ENCODE peak calls at places on chromosomes 12 and 14, in eight cellular contexts. One of them, this sample, is unnamed.

GRCh38 chr12:21649034-21649433 is 8.6 kb downstream of the LDHB start:
- DNase-seq in lower lobe of right lung: no peak
- DNase-seq in sigmoid colon: no peak
- DNase-seq in A549: no peak
- DNase-seq in stomach: no peak
- DNase-seq in prostate gland: no peak
- DNase-seq in kidney: no peak
- DNase-seq in vagina: no peak
- DNase-seq in this sample: no peak

GRCh38 chr14:53227154-53227718 is 74.1 kb upstream of the DDHD1 start:
- DNase-seq in lower lobe of right lung: no peak
- DNase-seq in kidney: no peak
- DNase-seq in vagina: no peak
- DNase-seq in prostate gland: no peak
- DNase-seq in stomach: no peak
- DNase-seq in sigmoid colon: no peak
- DNase-seq in A549: no peak
- DNase-seq in this sample: no peak

GRCh38 chr12:93266-94005 is 26.9 kb downstream of the IQSEC3 start:
- DNase-seq in lower lobe of right lung: no peak
- DNase-seq in sigmoid colon: no peak
- DNase-seq in stomach: no peak
- DNase-seq in vagina: no peak
- DNase-seq in prostate gland: no peak
- DNase-seq in kidney: no peak
- DNase-seq in A549: no peak
- DNase-seq in this sample: no peak

GRCh38 chr14:65413739-65414045 is 1.2 kb downstream of the FUT8 start:
- DNase-seq in lower lobe of right lung: no peak
- DNase-seq in vagina: no peak
- DNase-seq in kidney: no peak
- DNase-seq in sigmoid colon: no peak
- DNase-seq in prostate gland: no peak
- DNase-seq in A549: no peak
- DNase-seq in stomach: no peak
- DNase-seq in this sample: no peak

GRCh38 chr12:131459666-131460365 is 251.1 kb upstream of the SFSWAP start:
- DNase-seq in sigmoid colon: no peak
- DNase-seq in vagina: no peak
- DNase-seq in kidney: no peak
- DNase-seq in lower lobe of right lung: no peak
- DNase-seq in A549: no peak
- DNase-seq in prostate gland: no peak
- DNase-seq in stomach: peak; percentile 14
- DNase-seq in this sample: no peak

GRCh38 chr12:54381136-54381535 is 3.4 kb downstream of the ZNF385A start:
- DNase-seq in vagina: no peak
- DNase-seq in sigmoid colon: no peak
- DNase-seq in kidney: no peak
- DNase-seq in A549: no peak
- DNase-seq in lower lobe of right lung: no peak
- DNase-seq in stomach: no peak
- DNase-seq in prostate gland: no peak
- DNase-seq in this sample: no peak

GRCh38 chr12:99736760-99737159 is 89.2 kb downstream of the GARIN6 start:
- DNase-seq in prostate gland: no peak
- DNase-seq in kidney: no peak
- DNase-seq in vagina: no peak
- DNase-seq in lower lobe of right lung: no peak
- DNase-seq in A549: no peak
- DNase-seq in stomach: no peak
- DNase-seq in sigmoid colon: no peak
- DNase-seq in this sample: no peak

GRCh38 chr12:122862872-122863701 is 27.8 kb downstream of the HIP1R start:
- DNase-seq in prostate gland: peak; percentile 90
- DNase-seq in kidney: peak; percentile 87
- DNase-seq in lower lobe of right lung: peak; percentile 83
- DNase-seq in stomach: peak; percentile 77
- DNase-seq in A549: no peak
- DNase-seq in sigmoid colon: peak; percentile 57
- DNase-seq in vagina: no peak
- DNase-seq in this sample: no peak

GRCh38 chr12:105744659-105745058 is 394.1 kb downstream of the NUAK1 start:
- DNase-seq in prostate gland: no peak
- DNase-seq in sigmoid colon: no peak
- DNase-seq in vagina: no peak
- DNase-seq in kidney: no peak
- DNase-seq in lower lobe of right lung: no peak
- DNase-seq in A549: no peak
- DNase-seq in stomach: no peak
- DNase-seq in this sample: no peak

GRCh38 chr12:122515275-122515674 is 11.5 kb downstream of the RSRC2 start:
- DNase-seq in A549: no peak
- DNase-seq in kidney: no peak
- DNase-seq in sigmoid colon: no peak
- DNase-seq in stomach: no peak
- DNase-seq in vagina: no peak
- DNase-seq in prostate gland: no peak
- DNase-seq in lower lobe of right lung: no peak
- DNase-seq in this sample: no peak

GRCh38 chr12:71392521-71393145 is 47.0 kb upstream of the LGR5 start:
- DNase-seq in stomach: no peak
- DNase-seq in prostate gland: peak; percentile 33
- DNase-seq in A549: peak; percentile 66
- DNase-seq in sigmoid colon: no peak
- DNase-seq in kidney: no peak
- DNase-seq in lower lobe of right lung: no peak
- DNase-seq in vagina: no peak
- DNase-seq in this sample: no peak

GRCh38 chr12:24823808-24824515 is 124.9 kb downstream of the BCAT1 start:
- DNase-seq in kidney: no peak
- DNase-seq in lower lobe of right lung: no peak
- DNase-seq in vagina: no peak
- DNase-seq in stomach: no peak
- DNase-seq in prostate gland: no peak
- DNase-seq in A549: no peak
- DNase-seq in sigmoid colon: no peak
- DNase-seq in this sample: no peak
- H3K27ac ChIP-seq in kidney: no peak overlapping the region
- H3K27ac ChIP-seq in lower lobe of right lung: no peak overlapping the region
- H3K27ac ChIP-seq in vagina: no peak overlapping the region
- H3K27ac ChIP-seq in stomach: no peak overlapping the region
- H3K27ac ChIP-seq in prostate gland: no peak overlapping the region
- H3K27ac ChIP-seq in A549: no peak overlapping the region
- H3K27ac ChIP-seq in sigmoid colon: no peak overlapping the region
- H3K27ac ChIP-seq in this sample: no peak overlapping the region

GRCh38 chr12:79522657-79523386 is 167.9 kb downstream of the PAWR start:
- DNase-seq in vagina: no peak
- DNase-seq in stomach: no peak
- DNase-seq in sigmoid colon: no peak
- DNase-seq in lower lobe of right lung: no peak
- DNase-seq in kidney: no peak
- DNase-seq in prostate gland: no peak
- DNase-seq in A549: no peak
- DNase-seq in this sample: no peak
- H3K4me3 ChIP-seq in vagina: no peak overlapping the region
- H3K4me3 ChIP-seq in stomach: no peak overlapping the region
- H3K4me3 ChIP-seq in sigmoid colon: no peak overlapping the region
- H3K4me3 ChIP-seq in lower lobe of right lung: no peak overlapping the region
- H3K4me3 ChIP-seq in kidney: no peak overlapping the region
- H3K4me3 ChIP-seq in prostate gland: no peak overlapping the region
- H3K4me3 ChIP-seq in A549: no peak overlapping the region
- H3K4me3 ChIP-seq in this sample: no peak overlapping the region

GRCh38 chr14:103105580-103106168 is 11.1 kb downstream of the EXOC3L4 start:
- DNase-seq in A549: no peak
- DNase-seq in lower lobe of right lung: no peak
- DNase-seq in kidney: no peak
- DNase-seq in prostate gland: no peak
- DNase-seq in stomach: no peak
- DNase-seq in vagina: no peak
- DNase-seq in sigmoid colon: no peak
- DNase-seq in this sample: no peak
- TF ChIP-seq CTCF in A549: peak; percentile 38
- TF ChIP-seq CTCF in lower lobe of right lung: no peak
- TF ChIP-seq CTCF in kidney: no peak
- TF ChIP-seq CTCF in prostate gland: peak; percentile 15
- TF ChIP-seq CTCF in stomach: no peak
- TF ChIP-seq CTCF in vagina: no peak
- TF ChIP-seq CTCF in sigmoid colon: no peak
- TF ChIP-seq CTCF in this sample: no peak

GRCh38 chr14:76827696-76828301 is 1.6 kb downstream of the LRRC74A start:
- DNase-seq in stomach: no peak
- DNase-seq in vagina: no peak
- DNase-seq in prostate gland: no peak
- DNase-seq in lower lobe of right lung: no peak
- DNase-seq in sigmoid colon: no peak
- DNase-seq in kidney: no peak
- DNase-seq in A549: no peak
- DNase-seq in this sample: peak; percentile 64
- H3K27ac ChIP-seq in stomach: no peak overlapping the region
- H3K27ac ChIP-seq in vagina: peak overlapping the region; percentile 41
- H3K27ac ChIP-seq in prostate gland: no peak overlapping the region
- H3K27ac ChIP-seq in lower lobe of right lung: peak overlapping the region; percentile 11
- H3K27ac ChIP-seq in sigmoid colon: peak overlapping the region; percentile 56
- H3K27ac ChIP-seq in kidney: no peak overlapping the region
- H3K27ac ChIP-seq in A549: no peak overlapping the region
- H3K27ac ChIP-seq in this sample: peak overlapping the region; percentile 86

DNA sequence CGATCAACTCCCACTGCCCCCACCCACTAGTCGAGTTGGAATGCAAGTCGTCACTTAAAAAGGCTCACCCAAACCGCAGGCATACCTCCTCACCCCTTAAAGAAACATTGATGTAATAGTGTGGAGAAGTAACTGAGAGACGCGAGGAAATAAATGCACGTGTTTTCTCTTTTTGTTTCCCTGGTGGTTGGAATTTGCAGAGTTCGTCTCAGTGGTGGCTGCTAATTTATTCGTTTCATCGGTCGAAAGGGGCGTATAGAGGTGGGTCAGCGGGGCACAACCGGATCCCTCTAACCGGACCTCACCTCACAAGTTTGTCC is 5.1 kb upstream of the NPAS3 start:
- DNase-seq in vagina: no peak
- DNase-seq in stomach: no peak
- DNase-seq in A549: no peak
- DNase-seq in kidney: no peak
- DNase-seq in sigmoid colon: no peak
- DNase-seq in prostate gland: no peak
- DNase-seq in lower lobe of right lung: no peak
- DNase-seq in this sample: no peak
- H3K4me3 ChIP-seq in vagina: peak overlapping the region; percentile 43
- H3K4me3 ChIP-seq in stomach: peak overlapping the region; percentile 49
- H3K4me3 ChIP-seq in A549: peak overlapping the region; percentile 31
- H3K4me3 ChIP-seq in kidney: peak overlapping the region; percentile 39
- H3K4me3 ChIP-seq in sigmoid colon: peak overlapping the region; percentile 70
- H3K4me3 ChIP-seq in prostate gland: peak overlapping the region; percentile 18
- H3K4me3 ChIP-seq in lower lobe of right lung: peak overlapping the region; percentile 41
- H3K4me3 ChIP-seq in this sample: peak overlapping the region; percentile 70

DNA sequence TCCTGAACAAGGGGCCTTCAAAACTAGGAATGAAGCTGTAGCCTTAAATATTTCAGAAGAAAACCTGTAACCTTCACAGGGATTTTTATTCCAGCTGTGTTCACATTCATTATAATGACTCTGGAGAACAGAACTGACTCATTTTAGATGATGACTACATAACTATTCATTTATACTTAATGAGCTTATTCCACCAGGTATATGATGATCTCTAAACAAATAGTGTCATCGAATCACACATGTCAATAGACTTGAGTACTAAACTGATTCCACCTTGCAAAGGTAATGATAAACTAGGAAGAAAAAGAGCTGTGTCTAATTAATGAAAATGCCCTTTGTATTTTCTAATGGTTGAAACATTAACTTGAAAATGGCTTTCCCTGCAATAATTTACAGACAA is 433.2 kb downstream of the PDZRN4 start:
- DNase-seq in A549: no peak
- DNase-seq in sigmoid colon: no peak
- DNase-seq in kidney: no peak
- DNase-seq in stomach: no peak
- DNase-seq in lower lobe of right lung: no peak
- DNase-seq in prostate gland: no peak
- DNase-seq in vagina: no peak
- DNase-seq in this sample: no peak
- TF ChIP-seq CTCF in A549: no peak
- TF ChIP-seq CTCF in sigmoid colon: no peak
- TF ChIP-seq CTCF in kidney: no peak
- TF ChIP-seq CTCF in stomach: no peak
- TF ChIP-seq CTCF in lower lobe of right lung: no peak
- TF ChIP-seq CTCF in prostate gland: no peak
- TF ChIP-seq CTCF in vagina: no peak
- TF ChIP-seq CTCF in this sample: no peak